ENCODE peak calls at places on chromosomes 3 and 15, in eight cellular contexts. V is breast epithelium, D is HCT116, X is stomach, N is GM23338, L is GM12878, R is transverse colon, O is Panc1. K is an unnamed sample.

GRCh38 chr3:119360736-119361462 is 66.7 kb downstream of the ARHGAP31 start:
- DNase-seq in V (no peak), D (no peak), X (no peak), N (peak; percentile 68), L (no peak), R (no peak), O (no peak), K (no peak)

GRCh38 chr15:78213425-78213750 is 21.0 kb downstream of the ACSBG1 start:
- DNase-seq in V (no peak), D (no peak), X (no peak), N (no peak), L (no peak), R (no peak), O (no peak), K (no peak)

GRCh38 chr15:29822685-29823459 is 604 bp upstream of the TJP1 start:
- DNase-seq in V (peak; percentile 59), D (peak; percentile 52), X (peak; percentile 72), N (peak; percentile 70), L (no peak), R (peak; percentile 72), O (no peak), K (peak; percentile 93)

GRCh38 chr15:36251450-36251849 is 328.0 kb upstream of the CDIN1 start:
- DNase-seq in V (no peak), D (no peak), X (no peak), N (peak; percentile 22), L (no peak), R (no peak), O (no peak), K (no peak)

GRCh38 chr3:59758672-59759071 is 708.8 kb upstream of the CFAP20DC start:
- DNase-seq in V (no peak), D (no peak), X (no peak), N (no peak), L (no peak), R (no peak), O (no peak), K (no peak)

GRCh38 chr15:81155375-81156218 is 21.5 kb downstream of the CFAP161 start:
- DNase-seq in V (peak; percentile 56), D (peak; percentile 45), X (peak; percentile 36), N (peak; percentile 49), L (no peak), R (peak; percentile 13), O (peak; percentile 25), K (no peak)

GRCh38 chr15:90264649-90265048 is 823 bp upstream of the NGRN start:
- DNase-seq in V (no peak), D (no peak), X (peak; percentile 31), N (no peak), L (no peak), R (peak; percentile 73), O (peak; percentile 17), K (no peak)

GRCh38 chr3:183581496-183582155 is 26.1 kb upstream of the KLHL6 start:
- DNase-seq in V (no peak), D (no peak), X (no peak), N (no peak), L (no peak), R (no peak), O (no peak), K (no peak)

GRCh38 chr15:64597469-64597806 is 137.1 kb downstream of the ZNF609 start:
- DNase-seq in V (no peak), D (no peak), X (no peak), N (no peak), L (no peak), R (no peak), O (no peak), K (no peak)

GRCh38 chr15:82538961-82539689 is 1.1 kb downstream of the RPS17 start:
- DNase-seq in V (no peak), D (no peak), X (no peak), N (peak; percentile 34), L (no peak), R (no peak), O (no peak), K (no peak)

GRCh38 chr3:49563766-49564165 is 9.5 kb downstream of the BSN start:
- DNase-seq in V (no peak), D (no peak), X (no peak), N (no peak), L (no peak), R (no peak), O (no peak), K (no peak)

GRCh38 chr15:64981812-64982431 is 7.8 kb downstream of the SPG21 start:
- DNase-seq in V (no peak), D (no peak), X (no peak), N (no peak), L (no peak), R (no peak), O (no peak), K (no peak)

GRCh38 chr15:61301701-61302100 is 72.6 kb upstream of the RORA start:
- DNase-seq in V (no peak), D (no peak), X (no peak), N (no peak), L (no peak), R (no peak), O (no peak), K (no peak)

GRCh38 chr3:38578551-38578950 is 70.9 kb downstream of the SCN5A start:
- DNase-seq in V (no peak), D (no peak), X (peak; percentile 15), N (no peak), L (no peak), R (no peak), O (no peak), K (peak; percentile 87)

GRCh38 chr3:108305484-108306172 is 9.3 kb downstream of the HHLA2 start:
- DNase-seq in V (peak; percentile 44), D (peak; percentile 35), X (peak; percentile 59), N (no peak), L (no peak), R (peak; percentile 73), O (peak; percentile 7), K (no peak)

GRCh38 chr3:168117059-168117458 is 21.3 kb upstream of the GOLIM4 start:
- DNase-seq in V (peak; percentile 27), D (no peak), X (no peak), N (no peak), L (no peak), R (no peak), O (no peak), K (no peak)

GRCh38 chr3:21140785-21141184 is 610.2 kb downstream of the ZNF385D start:
- DNase-seq in V (no peak), D (no peak), X (no peak), N (peak; percentile 3), L (no peak), R (no peak), O (no peak), K (no peak)

DNA sequence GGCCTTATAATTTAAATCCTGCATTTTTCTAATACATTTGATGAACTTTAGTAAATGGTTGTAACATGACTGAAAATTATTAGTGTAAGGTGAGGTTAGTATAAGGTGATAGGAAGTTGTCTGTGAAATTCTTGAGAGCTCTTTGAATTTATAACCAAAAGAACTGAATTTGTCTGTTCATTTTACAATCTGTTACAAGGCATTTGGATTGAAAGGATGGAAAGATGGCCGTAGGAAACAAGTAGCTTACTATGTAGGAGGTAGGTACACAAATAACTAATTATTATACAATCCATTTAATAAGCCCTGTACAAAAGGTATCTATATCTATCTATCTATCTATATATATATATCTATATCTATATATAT is 6.6 kb downstream of the DIPK2A start:
- DNase-seq in V (no peak), D (no peak), X (no peak), N (no peak), L (no peak), R (no peak), O (no peak), K (no peak)
- H3K4me1 ChIP-seq in V (no peaks in the 10 kb centered on the region), D (peaks cover 10% of the 10 kb centered on the region), X (peaks cover 77% of the 10 kb centered on the region), N (peaks cover 35% of the 10 kb centered on the region), L (no peaks in the 10 kb centered on the region), R (peaks cover 56% of the 10 kb centered on the region), O (peaks cover 13% of the 10 kb centered on the region), K (peaks cover 70% of the 10 kb centered on the region)

DNA sequence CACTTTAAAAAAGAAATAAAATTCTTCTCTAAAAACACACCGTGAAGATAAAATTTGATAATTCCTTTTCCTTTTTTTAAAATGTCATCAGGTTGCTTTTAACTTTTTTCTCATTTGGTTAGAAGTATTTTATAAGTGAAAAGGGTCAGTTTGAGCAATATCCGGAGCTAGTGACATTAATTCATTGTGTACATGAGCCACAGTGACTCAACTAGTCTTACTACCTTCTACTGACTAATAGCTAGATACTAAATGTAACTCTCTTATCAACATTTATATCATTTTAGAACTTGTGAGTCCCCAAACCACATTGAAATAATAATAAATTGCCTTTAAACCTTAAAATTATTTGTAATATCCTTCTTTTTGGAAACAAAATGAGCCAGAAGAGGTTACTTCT is 101.2 kb upstream of the ZBTB20 start:
- DNase-seq in V (no peak), D (no peak), X (no peak), N (no peak), L (no peak), R (no peak), O (no peak), K (no peak)
- TF ChIP-seq POLR2AphosphoS5 in V (no peak), D (no peak), X (no peak), N (no peak), L (no peak), R (no peak), O (no peak), K (no peak)

DNA sequence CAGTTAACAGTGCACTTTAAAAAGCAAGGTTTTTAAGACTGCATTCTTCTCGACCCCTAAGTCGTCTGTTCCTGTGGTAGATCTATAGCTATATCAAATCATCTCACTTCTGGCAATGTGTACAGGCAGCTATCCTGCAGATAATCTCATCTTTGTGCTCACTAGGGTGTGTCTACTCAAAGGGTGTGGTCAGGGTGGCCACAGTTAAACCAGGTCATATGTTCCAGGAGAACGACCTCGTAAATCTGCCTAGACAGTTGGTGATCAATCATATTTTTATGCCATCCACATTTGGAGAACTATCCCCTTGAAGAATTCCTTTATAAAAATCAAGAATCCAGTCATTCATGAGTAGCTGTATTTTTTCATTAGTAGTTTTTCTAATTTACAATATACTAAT is 3.0 kb downstream of the VEPH1 start:
- DNase-seq in V (no peak), D (peak; percentile 26), X (no peak), N (no peak), L (no peak), R (peak; percentile 8), O (no peak), K (no peak)
- H3K27ac ChIP-seq in V (no peak overlapping the region), D (no peak overlapping the region), X (no peak overlapping the region), N (peak overlapping the region; percentile 90), L (no peak overlapping the region), R (peak overlapping the region; percentile 21), O (no peak overlapping the region), K (no peak overlapping the region)

GRCh38 chr3:185405243-185405642 is 42.3 kb downstream of the MAP3K13 start:
- DNase-seq in V (no peak), D (no peak), X (no peak), N (no peak), L (no peak), R (no peak), O (no peak), K (no peak)

GRCh38 chr3:185403002-185403401 is 40.1 kb downstream of the MAP3K13 start:
- DNase-seq in V (no peak), D (no peak), X (no peak), N (no peak), L (no peak), R (no peak), O (no peak), K (no peak)

GRCh38 chr3:185402561-185402960 is 39.6 kb downstream of the MAP3K13 start:
- DNase-seq in V (no peak), D (no peak), X (no peak), N (no peak), L (no peak), R (no peak), O (no peak), K (peak; percentile 12)

GRCh38 chr3:185406127-185406620 is 43.2 kb downstream of the MAP3K13 start:
- DNase-seq in V (no peak), D (no peak), X (no peak), N (no peak), L (no peak), R (no peak), O (no peak), K (no peak)

GRCh38 chr3:185405664-185406063 is 42.7 kb downstream of the MAP3K13 start:
- DNase-seq in V (no peak), D (no peak), X (no peak), N (no peak), L (no peak), R (no peak), O (no peak), K (no peak)
- H3K4me1 ChIP-seq in V (no peaks in the 10 kb centered on the region), D (no peaks in the 10 kb centered on the region), X (peaks cover 29% of the 10 kb centered on the region), N (no peaks in the 10 kb centered on the region), L (no peaks in the 10 kb centered on the region), R (peaks cover 28% of the 10 kb centered on the region), O (no peaks in the 10 kb centered on the region), K (no peaks in the 10 kb centered on the region)